ENCODE peak calls at places on chromosomes 6 and 20, in nine cellular contexts. One of them, this sample, is unnamed.

GRCh38 chr6:121748376-121748775 is 312.9 kb downstream of the GJA1 start:
- DNase-seq in ELR: peak; percentile 46
- DNase-seq in astrocyte of the spinal cord: peak; percentile 84
- DNase-seq in activated T-helper 1 cell treated with anti-CD3 and anti-CD28 coated beads, Interleukin-2, amount 50 U/mL, for 16 hours: no peak
- DNase-seq in type B pancreatic cell: no peak
- DNase-seq in Panc1: no peak
- DNase-seq in endothelial cell: no peak
- DNase-seq in HEK293T: no peak
- DNase-seq in endodermal cell: no peak
- DNase-seq in this sample: peak; percentile 90

GRCh38 chr20:59519707-59520014 is 84.7 kb upstream of the PHACTR3 start:
- DNase-seq in activated T-helper 1 cell treated with anti-CD3 and anti-CD28 coated beads, Interleukin-2, amount 50 U/mL, for 16 hours: no peak
- DNase-seq in astrocyte of the spinal cord: no peak
- DNase-seq in Panc1: no peak
- DNase-seq in endothelial cell: no peak
- DNase-seq in ELR: no peak
- DNase-seq in HEK293T: no peak
- DNase-seq in endodermal cell: no peak
- DNase-seq in type B pancreatic cell: no peak
- DNase-seq in this sample: no peak

GRCh38 chr6:155495011-155495768 is 39.6 kb upstream of the NOX3 start:
- DNase-seq in HEK293T: peak; percentile 37
- DNase-seq in ELR: peak; percentile 60
- DNase-seq in astrocyte of the spinal cord: peak; percentile 70
- DNase-seq in activated T-helper 1 cell treated with anti-CD3 and anti-CD28 coated beads, Interleukin-2, amount 50 U/mL, for 16 hours: no peak
- DNase-seq in Panc1: no peak
- DNase-seq in endodermal cell: peak; percentile 82
- DNase-seq in type B pancreatic cell: no peak
- DNase-seq in endothelial cell: peak; percentile 25
- DNase-seq in this sample: peak; percentile 94

GRCh38 chr6:163730496-163731210 is 316.1 kb downstream of the QKI start:
- DNase-seq in activated T-helper 1 cell treated with anti-CD3 and anti-CD28 coated beads, Interleukin-2, amount 50 U/mL, for 16 hours: no peak
- DNase-seq in type B pancreatic cell: no peak
- DNase-seq in HEK293T: no peak
- DNase-seq in ELR: no peak
- DNase-seq in Panc1: no peak
- DNase-seq in endothelial cell: no peak
- DNase-seq in astrocyte of the spinal cord: no peak
- DNase-seq in endodermal cell: no peak
- DNase-seq in this sample: no peak

GRCh38 chr6:14456941-14457340 is 339.4 kb downstream of the CD83 start:
- DNase-seq in type B pancreatic cell: no peak
- DNase-seq in Panc1: no peak
- DNase-seq in astrocyte of the spinal cord: no peak
- DNase-seq in activated T-helper 1 cell treated with anti-CD3 and anti-CD28 coated beads, Interleukin-2, amount 50 U/mL, for 16 hours: no peak
- DNase-seq in ELR: no peak
- DNase-seq in HEK293T: no peak
- DNase-seq in endodermal cell: no peak
- DNase-seq in endothelial cell: no peak
- DNase-seq in this sample: no peak

GRCh38 chr6:139960676-139961075 is 586.2 kb upstream of the CITED2 start:
- DNase-seq in activated T-helper 1 cell treated with anti-CD3 and anti-CD28 coated beads, Interleukin-2, amount 50 U/mL, for 16 hours: no peak
- DNase-seq in HEK293T: no peak
- DNase-seq in endodermal cell: no peak
- DNase-seq in astrocyte of the spinal cord: no peak
- DNase-seq in Panc1: no peak
- DNase-seq in endothelial cell: no peak
- DNase-seq in ELR: peak; percentile 16
- DNase-seq in type B pancreatic cell: no peak
- DNase-seq in this sample: no peak

GRCh38 chr6:69775941-69776340 is 20.9 kb downstream of the LMBRD1 start:
- DNase-seq in Panc1: no peak
- DNase-seq in endodermal cell: no peak
- DNase-seq in ELR: no peak
- DNase-seq in HEK293T: no peak
- DNase-seq in astrocyte of the spinal cord: no peak
- DNase-seq in type B pancreatic cell: no peak
- DNase-seq in endothelial cell: no peak
- DNase-seq in activated T-helper 1 cell treated with anti-CD3 and anti-CD28 coated beads, Interleukin-2, amount 50 U/mL, for 16 hours: no peak
- DNase-seq in this sample: no peak

GRCh38 chr6:106757267-106757666 is 127.9 kb downstream of the QRSL1 start:
- DNase-seq in ELR: peak; percentile 34
- DNase-seq in endodermal cell: no peak
- DNase-seq in astrocyte of the spinal cord: no peak
- DNase-seq in activated T-helper 1 cell treated with anti-CD3 and anti-CD28 coated beads, Interleukin-2, amount 50 U/mL, for 16 hours: no peak
- DNase-seq in Panc1: no peak
- DNase-seq in HEK293T: no peak
- DNase-seq in endothelial cell: no peak
- DNase-seq in type B pancreatic cell: no peak
- DNase-seq in this sample: no peak

GRCh38 chr6:36929152-36929551 is 25.4 kb upstream of the PI16 start:
- DNase-seq in endodermal cell: no peak
- DNase-seq in endothelial cell: no peak
- DNase-seq in astrocyte of the spinal cord: no peak
- DNase-seq in ELR: no peak
- DNase-seq in activated T-helper 1 cell treated with anti-CD3 and anti-CD28 coated beads, Interleukin-2, amount 50 U/mL, for 16 hours: no peak
- DNase-seq in type B pancreatic cell: no peak
- DNase-seq in HEK293T: no peak
- DNase-seq in Panc1: no peak
- DNase-seq in this sample: no peak

GRCh38 chr6:38973178-38974057 is 75.2 kb upstream of the GLP1R start:
- DNase-seq in type B pancreatic cell: no peak
- DNase-seq in endothelial cell: peak; percentile 38
- DNase-seq in endodermal cell: no peak
- DNase-seq in astrocyte of the spinal cord: peak; percentile 69
- DNase-seq in HEK293T: peak; percentile 54
- DNase-seq in activated T-helper 1 cell treated with anti-CD3 and anti-CD28 coated beads, Interleukin-2, amount 50 U/mL, for 16 hours: no peak
- DNase-seq in Panc1: peak; percentile 52
- DNase-seq in ELR: peak; percentile 76
- DNase-seq in this sample: peak; percentile 78

GRCh38 chr6:52317841-52318581 is 33.5 kb upstream of the MCM3 start:
- DNase-seq in Panc1: no peak
- DNase-seq in ELR: peak; percentile 70
- DNase-seq in astrocyte of the spinal cord: peak; percentile 44
- DNase-seq in HEK293T: no peak
- DNase-seq in type B pancreatic cell: no peak
- DNase-seq in endothelial cell: no peak
- DNase-seq in endodermal cell: no peak
- DNase-seq in activated T-helper 1 cell treated with anti-CD3 and anti-CD28 coated beads, Interleukin-2, amount 50 U/mL, for 16 hours: no peak
- DNase-seq in this sample: peak; percentile 52

GRCh38 chr6:44452725-44453124 is 65.2 kb downstream of the CDC5L start:
- DNase-seq in ELR: peak; percentile 89
- DNase-seq in type B pancreatic cell: no peak
- DNase-seq in endodermal cell: no peak
- DNase-seq in activated T-helper 1 cell treated with anti-CD3 and anti-CD28 coated beads, Interleukin-2, amount 50 U/mL, for 16 hours: no peak
- DNase-seq in astrocyte of the spinal cord: peak; percentile 45
- DNase-seq in Panc1: no peak
- DNase-seq in HEK293T: no peak
- DNase-seq in endothelial cell: no peak
- DNase-seq in this sample: peak; percentile 64

This sample was measured in fibroblast of lung.